ENCODE peak calls at places on chromosomes 6 and 20, in six cellular contexts. U is testis; E is neural progenitor cell; V is CD4-positive, alpha-beta T cell; F is RWPE1; L is H9. Y is an unnamed sample.
A peak's percentile ranks its signal among the peaks of the same experiment; 100 is the strongest.

GRCh38 chr20:54415967-54416366 is 59.4 kb upstream of the DOK5 start:
- DNase-seq in U (no peak), L (no peak), E (no peak), V (no peak), F (no peak), Y (no peak)

GRCh38 chr6:11392778-11393507 is 144.6 kb upstream of the TMEM170B start:
- DNase-seq in U (peak; percentile 71), L (no peak), F (no peak), V (no peak), E (no peak), Y (no peak)

GRCh38 chr6:118476554-118476953 is 71.5 kb upstream of the PLN start:
- DNase-seq in E (no peak), L (no peak), F (no peak), U (no peak), V (no peak), Y (no peak)

GRCh38 chr6:33628401-33628964 is 7.4 kb downstream of the ITPR3 start:
- DNase-seq in F (no peak), L (no peak), V (no peak), U (no peak), E (no peak), Y (no peak)

GRCh38 chr6:104718672-104719071 is 141.0 kb downstream of the HACE1 start:
- DNase-seq in E (no peak), F (no peak), L (no peak), V (no peak), U (no peak), Y (no peak)

GRCh38 chr6:2245954-2246863 is 804 bp upstream of the GMDS start:
- DNase-seq in E (peak; percentile 63), V (peak; percentile 32), U (peak; percentile 50), L (peak; percentile 70), F (peak; percentile 84), Y (no peak)

GRCh38 chr6:90382760-90383159 is 86.1 kb upstream of the BACH2 start:
- DNase-seq in E (no peak), F (no peak), L (no peak), V (no peak), U (no peak), Y (no peak)

GRCh38 chr6:160226118-160226541 is 32.5 kb downstream of the SLC22A2 start:
- DNase-seq in E (no peak), L (no peak), U (no peak), F (no peak), V (no peak), Y (no peak)

GRCh38 chr6:39088331-39088730 is 26.7 kb downstream of the SAYSD1 start:
- DNase-seq in E (peak; percentile 93), V (no peak), L (peak; percentile 84), F (no peak), U (peak; percentile 46), Y (peak; percentile 66)

GRCh38 chr6:38095054-38095453 is 275.5 kb downstream of the ZFAND3 start:
- DNase-seq in E (no peak), F (peak; percentile 36), U (no peak), L (no peak), V (no peak), Y (no peak)

GRCh38 chr6:36769676-36770499 is 69.4 kb downstream of the CPNE5 start:
- DNase-seq in L (no peak), F (no peak), E (no peak), U (no peak), V (peak; percentile 43), Y (no peak)

GRCh38 chr6:107314644-107315043 is 144.7 kb downstream of the PDSS2 start:
- DNase-seq in U (no peak), L (no peak), E (no peak), V (no peak), F (no peak), Y (no peak)

GRCh38 chr20:52035977-52036376 is 155.6 kb downstream of the ZFP64 start:
- DNase-seq in L (no peak), U (no peak), V (no peak), E (no peak), F (no peak), Y (no peak)

GRCh38 chr20:50870572-50871161 is 60.6 kb downstream of the ADNP start:
- DNase-seq in V (no peak), F (no peak), U (no peak), L (peak; percentile 96), E (peak; percentile 95), Y (peak; percentile 68)

GRCh38 chr6:113719056-113719455 is 138.1 kb upstream of the MARCKS start:
- DNase-seq in U (no peak), F (no peak), E (no peak), L (no peak), V (no peak), Y (no peak)

GRCh38 chr6:87793340-87793739 is 91.3 kb upstream of the AKIRIN2 start:
- DNase-seq in F (no peak), E (no peak), V (no peak), U (no peak), L (no peak), Y (no peak)

GRCh38 chr20:23143098-23143497 is 57.0 kb upstream of the CD93 start:
- DNase-seq in F (peak; percentile 80), V (no peak), E (no peak), U (peak; percentile 65), L (no peak), Y (no peak)

GRCh38 chr20:44074252-44075151 is 112.5 kb downstream of the JPH2 start:
- DNase-seq in V (no peak), L (no peak), U (no peak), F (no peak), E (no peak), Y (no peak)
- H3K27ac ChIP-seq in V (no peak overlapping the region), L (no peak overlapping the region), U (no peak overlapping the region), F (no peak overlapping the region), E (no peak overlapping the region), Y (no peak overlapping the region)

DNA sequence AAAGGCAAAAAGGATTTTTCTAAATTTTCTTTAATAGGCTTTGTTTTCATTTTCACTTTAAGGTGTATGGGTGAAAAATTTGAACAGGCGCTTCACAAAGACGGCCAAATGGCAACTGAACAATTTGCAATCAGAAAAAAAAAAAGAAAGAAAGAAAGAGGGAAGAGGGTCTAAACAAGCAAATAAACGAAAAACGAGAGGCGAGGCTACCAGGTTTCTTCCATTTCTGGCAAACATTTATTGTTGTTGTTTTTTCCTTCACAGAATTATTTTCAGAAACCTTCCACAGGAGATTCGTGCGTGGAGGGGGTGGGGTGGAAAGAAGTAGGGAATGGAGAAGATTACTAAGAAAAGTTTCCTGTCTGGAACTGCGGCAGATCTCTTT is 24.3 kb downstream of the POM121L2 start:
- DNase-seq in L (no peak), E (no peak), F (no peak), V (no peak), U (no peak), Y (no peak)
- H3K27ac ChIP-seq in L (no peak overlapping the region), E (no peak overlapping the region), F (no peak overlapping the region), V (no peak overlapping the region), U (no peak overlapping the region), Y (no peak overlapping the region)

GRCh38 chr20:3238616-3239025 is 369 bp downstream of the SLC4A11 start:
- DNase-seq in E (peak; percentile 64), L (peak; percentile 60), V (peak; percentile 33), F (peak; percentile 83), U (peak; percentile 23), Y (no peak)
- H3K27ac ChIP-seq in E (no peak overlapping the region), L (no peak overlapping the region), V (no peak overlapping the region), F (peak overlapping the region; percentile 87), U (no peak overlapping the region), Y (no peak overlapping the region)

DNA sequence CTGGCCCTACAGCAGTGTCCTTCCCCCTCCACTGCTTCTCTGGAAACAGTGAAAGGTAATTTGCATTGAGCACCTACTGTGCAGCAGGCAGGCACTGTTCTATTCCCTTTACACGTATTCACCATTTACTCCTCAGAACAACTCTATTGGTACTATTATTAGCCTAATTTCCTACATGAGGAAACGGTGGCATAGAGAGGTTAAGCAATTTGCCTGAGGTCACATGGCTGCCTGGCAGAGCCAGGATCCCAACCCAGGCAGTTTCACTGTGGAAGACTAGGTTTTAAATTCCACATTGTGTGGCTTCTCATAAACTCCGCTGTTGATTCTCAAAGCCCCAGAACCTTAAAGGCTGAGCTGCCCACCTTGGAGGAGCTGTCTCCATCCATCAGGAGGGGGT is 72.7 kb downstream of the CLIC5 start:
- DNase-seq in U (no peak), F (no peak), E (no peak), L (no peak), V (no peak), Y (no peak)
- H3K27ac ChIP-seq in U (no peak overlapping the region), F (no peak overlapping the region), E (no peak overlapping the region), L (no peak overlapping the region), V (no peak overlapping the region), Y (no peak overlapping the region)

DNA sequence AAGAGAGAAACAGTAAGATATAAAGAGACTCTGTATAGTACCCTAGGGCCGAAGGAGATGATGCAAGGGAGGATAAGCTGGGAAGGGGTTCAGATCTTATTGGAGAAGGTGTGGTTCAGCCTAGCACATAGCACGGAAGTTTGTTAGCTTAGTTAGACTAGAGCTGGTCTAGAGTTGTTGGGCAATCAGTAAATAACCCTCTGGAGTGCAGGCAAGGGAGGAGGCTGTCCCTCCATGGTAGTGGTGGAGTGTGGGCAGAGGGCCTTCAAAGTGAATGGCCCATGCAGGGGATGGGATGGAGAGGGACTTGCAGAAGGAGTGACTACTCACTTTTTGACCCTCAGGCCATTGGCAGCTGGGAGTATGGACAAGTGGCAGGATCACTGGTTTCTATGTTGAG is 20.0 kb downstream of the TULP4 start:
- DNase-seq in F (no peak), E (no peak), V (no peak), U (no peak), L (no peak), Y (no peak)
- H3K27ac ChIP-seq in F (no peak overlapping the region), E (no peak overlapping the region), V (no peak overlapping the region), U (no peak overlapping the region), L (no peak overlapping the region), Y (no peak overlapping the region)